ENCODE peak calls at places on chromosomes 4 and X, in nine cellular contexts. G is coronary artery, I is PC-3, R is uterus, A is colonic mucosa, H is heart right ventricle, J is lower lobe of right lung, M is left lung, K is fibroblast of lung. Q is an unnamed sample.

GRCh38 chr4:137310593-137311490 is 221.5 kb downstream of the PCDH18 start:
- DNase-seq in G (no peak), I (peak), R (no peak), A (no peak), H (no peak), J (no peak), M (no peak), K (peak), Q (no peak)

GRCh38 chr4:87093443-87094123 is 126.8 kb downstream of the KLHL8 start:
- DNase-seq in G (no peak), I (peak), R (no peak), A (peak), H (peak), J (no peak), M (no peak), K (peak), Q (no peak)

GRCh38 chr4:96366632-96367031 is 526.7 kb downstream of the PDHA2 start:
- DNase-seq in G (no peak), I (no peak), R (no peak), A (no peak), H (no peak), J (no peak), M (no peak), K (no peak), Q (no peak)

GRCh38 chrX:14352511-14352910 is 176.8 kb upstream of the GLRA2 start:
- DNase-seq in G (no peak), I (peak), R (no peak), A (no peak), H (no peak), J (no peak), M (no peak), K (no peak), Q (no peak)

GRCh38 chrX:136353519-136354095 is 52.8 kb downstream of the ADGRG4 start:
- DNase-seq in G (no peak), I (peak), R (no peak), A (no peak), H (no peak), J (no peak), M (no peak), K (no peak), Q (no peak)

GRCh38 chrX:148567779-148568178 is 67.4 kb downstream of the AFF2 start:
- DNase-seq in G (no peak), I (no peak), R (no peak), A (no peak), H (no peak), J (no peak), M (no peak), K (no peak), Q (no peak)

GRCh38 chr4:165379662-165380061 is 854 bp downstream of the CPE start:
- DNase-seq in G (peak), I (no peak), R (no peak), A (no peak), H (peak), J (no peak), M (no peak), K (no peak), Q (no peak)

GRCh38 chr4:113953888-113954287 is 25.6 kb downstream of the ARSJ start:
- DNase-seq in G (no peak), I (no peak), R (no peak), A (no peak), H (no peak), J (no peak), M (no peak), K (no peak), Q (no peak)

GRCh38 chrX:49627030-49627777 is 28.4 kb downstream of the GAGE1 start:
- DNase-seq in G (no peak), I (peak), R (no peak), A (no peak), H (peak), J (no peak), M (no peak), K (no peak), Q (no peak)

GRCh38 chr4:7854697-7855370 is 84.8 kb downstream of the AFAP1 start:
- DNase-seq in G (no peak), I (no peak), R (no peak), A (no peak), H (no peak), J (no peak), M (no peak), K (no peak), Q (no peak)

GRCh38 chr4:10787365-10787764 is 102.8 kb upstream of the CLNK start:
- DNase-seq in G (no peak), I (no peak), R (no peak), A (no peak), H (no peak), J (no peak), M (no peak), K (no peak), Q (no peak)

GRCh38 chrX:154802838-154803410 is 2.4 kb downstream of the MPP1 start:
- DNase-seq in G (no peak), I (no peak), R (no peak), A (no peak), H (no peak), J (no peak), M (no peak), K (no peak), Q (no peak)

GRCh38 chr4:83361416-83362196 is 27.0 kb upstream of the HPSE start:
- DNase-seq in G (no peak), I (no peak), R (no peak), A (no peak), H (no peak), J (no peak), M (no peak), K (no peak), Q (no peak)

GRCh38 chrX:102765794-102766193 is 45.3 kb downstream of the GPRASP3 start:
- DNase-seq in G (no peak), I (peak), R (peak), A (no peak), H (no peak), J (no peak), M (no peak), K (peak), Q (no peak)

GRCh38 chrX:120015145-120016067 is 62.1 kb downstream of the RHOXF2B start:
- DNase-seq in G (no peak), I (no peak), R (no peak), A (no peak), H (no peak), J (peak), M (no peak), K (no peak), Q (no peak)

GRCh38 chrX:2513120-2513664 is 12.4 kb upstream of the DHRSX start:
- DNase-seq in G (peak), I (no peak), R (no peak), A (no peak), H (no peak), J (no peak), M (no peak), K (no peak), Q (no peak)

GRCh38 chr4:105550641-105551040 is 1.8 kb upstream of the ARHGEF38 start:
- DNase-seq in G (no peak), I (peak), R (no peak), A (no peak), H (no peak), J (no peak), M (no peak), K (peak), Q (no peak)

GRCh38 chrX:29471829-29472228 is 743.5 kb upstream of the MAGEB2 start:
- DNase-seq in G (no peak), I (no peak), R (no peak), A (no peak), H (no peak), J (no peak), M (no peak), K (no peak), Q (no peak)

GRCh38 chr4:183987529-183987946 is 82.4 kb downstream of the STOX2 start:
- DNase-seq in G (peak), I (peak), R (peak), A (peak), H (peak), J (peak), M (peak), K (peak), Q (peak)

GRCh38 chr4:157804986-157805385 is 367.8 kb downstream of the GASK1B start:
- DNase-seq in G (no peak), I (peak), R (no peak), A (no peak), H (no peak), J (no peak), M (no peak), K (peak), Q (no peak)

GRCh38 chr4:165828928-165829327 is 44.1 kb upstream of the TLL1 start:
- DNase-seq in G (no peak), I (no peak), R (no peak), A (no peak), H (no peak), J (no peak), M (no peak), K (no peak), Q (no peak)

GRCh38 chr4:112765317-112765989 is 128.5 kb downstream of the LARP7 start:
- DNase-seq in G (no peak), I (peak), R (no peak), A (no peak), H (no peak), J (no peak), M (no peak), K (peak), Q (no peak)

GRCh38 chr4:135949926-135950325 is 1582.4 kb downstream of the PCDH18 start:
- DNase-seq in G (no peak), I (no peak), R (no peak), A (no peak), H (no peak), J (no peak), M (no peak), K (no peak), Q (no peak)

GRCh38 chrX:7149421-7149820 is 1.5 kb upstream of the PUDP start:
- DNase-seq in G (no peak), I (no peak), R (no peak), A (no peak), H (no peak), J (no peak), M (no peak), K (no peak), Q (no peak)

GRCh38 chr4:110669663-110670062 is 46.8 kb upstream of the PITX2 start:
- DNase-seq in G (no peak), I (peak), R (no peak), A (no peak), H (no peak), J (no peak), M (no peak), K (no peak), Q (no peak)

GRCh38 chrX:44871114-44871645 is 1.8 kb upstream of the KDM6A start:
- DNase-seq in G (no peak), I (peak), R (no peak), A (peak), H (peak), J (peak), M (peak), K (peak), Q (no peak)

GRCh38 chr4:123411976-123412589 is 15.5 kb downstream of the SPRY1 start:
- DNase-seq in G (no peak), I (peak), R (no peak), A (no peak), H (no peak), J (no peak), M (no peak), K (no peak), Q (no peak)

GRCh38 chrX:141278306-141278705 is 36.0 kb upstream of the SPANXC start:
- DNase-seq in G (no peak), I (peak), R (no peak), A (no peak), H (no peak), J (no peak), M (no peak), K (peak), Q (no peak)

GRCh38 chr4:12588572-12588971 is 895.6 kb downstream of the RAB28 start:
- DNase-seq in G (no peak), I (no peak), R (no peak), A (no peak), H (no peak), J (no peak), M (no peak), K (no peak), Q (no peak)

GRCh38 chrX:66602381-66602938 is 36.4 kb downstream of the EDA2R start:
- DNase-seq in G (no peak), I (no peak), R (no peak), A (no peak), H (no peak), J (no peak), M (no peak), K (no peak), Q (no peak)

GRCh38 chr4:147049940-147050852 is 104.5 kb upstream of the TTC29 start:
- DNase-seq in G (no peak), I (peak), R (no peak), A (no peak), H (no peak), J (no peak), M (no peak), K (peak), Q (no peak)

GRCh38 chrX:46627044-46627443 is 53.5 kb downstream of the CHST7 start:
- DNase-seq in G (no peak), I (no peak), R (no peak), A (no peak), H (no peak), J (no peak), M (no peak), K (no peak), Q (no peak)

GRCh38 chr4:82372502-82372873 is 1.3 kb downstream of the HNRNPD start:
- DNase-seq in G (no peak), I (peak), R (no peak), A (peak), H (peak), J (no peak), M (peak), K (peak), Q (no peak)

GRCh38 chr4:38684271-38684670 is 20.3 kb downstream of the KLF3 start:
- DNase-seq in G (no peak), I (no peak), R (no peak), A (no peak), H (no peak), J (no peak), M (no peak), K (no peak), Q (no peak)

GRCh38 chr4:32030406-32030805 is 1310.2 kb downstream of the PCDH7 start:
- DNase-seq in G (no peak), I (no peak), R (no peak), A (no peak), H (no peak), J (no peak), M (no peak), K (no peak), Q (no peak)

GRCh38 chr4:32022071-32022470 is 1301.9 kb downstream of the PCDH7 start:
- DNase-seq in G (no peak), I (peak), R (no peak), A (no peak), H (no peak), J (no peak), M (no peak), K (no peak), Q (no peak)

GRCh38 chr4:32031026-32031425 is 1310.9 kb downstream of the PCDH7 start:
- DNase-seq in G (no peak), I (peak), R (no peak), A (no peak), H (no peak), J (no peak), M (no peak), K (no peak), Q (no peak)

GRCh38 chr4:32025840-32026459 is 1305.8 kb downstream of the PCDH7 start:
- DNase-seq in G (no peak), I (peak), R (no peak), A (peak), H (no peak), J (no peak), M (no peak), K (peak), Q (no peak)
- TF ChIP-seq CTCF in G (no peak), I (no peak), R (no peak), A (no peak), H (no peak), J (no peak), M (no peak), K (no peak), Q (no peak)

GRCh38 chr4:4727536-4727935 is 131.9 kb upstream of the MSX1 start:
- DNase-seq in G (no peak), I (no peak), R (no peak), A (no peak), H (no peak), J (no peak), M (no peak), K (no peak), Q (no peak)

GRCh38 chr4:4721636-4722035 is 137.8 kb upstream of the MSX1 start:
- DNase-seq in G (no peak), I (no peak), R (no peak), A (no peak), H (no peak), J (no peak), M (no peak), K (no peak), Q (no peak)

GRCh38 chr4:4730214-4730613 is 129.3 kb upstream of the MSX1 start:
- DNase-seq in G (no peak), I (no peak), R (peak), A (no peak), H (no peak), J (no peak), M (no peak), K (no peak), Q (no peak)

GRCh38 chr4:4720671-4721070 is 138.8 kb upstream of the MSX1 start:
- DNase-seq in G (no peak), I (no peak), R (no peak), A (no peak), H (no peak), J (no peak), M (no peak), K (no peak), Q (no peak)

GRCh38 chr4:4726051-4726450 is 133.4 kb upstream of the MSX1 start:
- DNase-seq in G (no peak), I (no peak), R (no peak), A (no peak), H (no peak), J (no peak), M (no peak), K (no peak), Q (no peak)
- TF ChIP-seq CTCF in G (no peak), I (peak), R (no peak), A (no peak), H (no peak), J (no peak), M (no peak), K (no peak), Q (no peak)

GRCh38 chr4:73129319-73129718 is 59.8 kb upstream of the COX18 start:
- DNase-seq in G (no peak), I (no peak), R (no peak), A (no peak), H (no peak), J (no peak), M (no peak), K (no peak), Q (no peak)

GRCh38 chr4:73131281-73131680 is 61.8 kb upstream of the COX18 start:
- DNase-seq in G (no peak), I (no peak), R (no peak), A (no peak), H (no peak), J (no peak), M (no peak), K (no peak), Q (no peak)

GRCh38 chr4:73133784-73134183 is 64.3 kb upstream of the COX18 start:
- DNase-seq in G (no peak), I (no peak), R (no peak), A (no peak), H (no peak), J (no peak), M (no peak), K (no peak), Q (no peak)

GRCh38 chr4:73127839-73128448 is 58.4 kb upstream of the COX18 start:
- DNase-seq in G (no peak), I (peak), R (no peak), A (no peak), H (no peak), J (no peak), M (no peak), K (peak), Q (no peak)
- TF ChIP-seq CTCF in G (no peak), I (peak), R (no peak), A (peak), H (peak), J (no peak), M (peak), K (no peak), Q (no peak)

DNA sequence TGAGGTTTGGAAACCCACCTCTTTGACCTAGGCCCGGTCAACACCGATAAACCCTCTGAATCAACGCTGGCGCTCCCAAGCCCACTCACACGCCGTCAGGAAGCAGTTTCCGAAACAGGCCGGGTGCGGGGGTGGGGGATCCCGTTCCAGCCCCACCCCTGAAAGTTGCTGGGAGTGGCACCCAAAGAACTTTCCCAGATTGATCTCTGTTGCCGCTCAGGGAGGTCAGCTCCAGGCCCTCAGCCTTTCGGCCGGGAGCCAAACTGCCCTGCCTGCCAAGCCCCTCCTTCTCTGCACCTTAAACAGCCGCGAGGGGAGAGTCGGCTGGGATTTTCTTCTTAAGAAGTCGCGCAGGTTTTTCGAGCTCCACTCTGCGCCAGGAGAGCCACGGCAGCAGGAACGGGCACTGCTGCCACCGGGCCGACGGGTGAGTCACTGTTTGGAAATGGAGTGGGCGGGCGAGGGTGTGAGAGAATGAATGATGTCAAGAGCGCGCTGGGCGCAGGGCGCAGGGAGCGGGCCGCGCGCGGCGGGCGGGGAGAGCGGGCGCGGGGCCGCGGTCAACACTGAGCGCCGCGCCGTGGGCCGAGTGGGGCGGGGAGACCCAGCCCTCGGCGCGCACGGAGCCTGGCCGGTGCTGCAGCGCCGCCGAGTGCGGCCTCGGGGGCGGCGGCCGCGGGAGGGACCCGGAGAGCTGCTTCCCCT is at the start of gene SGMS2:
- DNase-seq in G (peak), I (peak), R (peak), A (peak), H (peak), J (peak), M (peak), K (peak), Q (peak)
- TF ChIP-seq CTCF in G (no peak), I (no peak), R (no peak), A (no peak), H (no peak), J (no peak), M (no peak), K (no peak), Q (no peak)

GRCh38 chr4:119598521-119598920 is 30.1 kb downstream of the PDE5A start:
- DNase-seq in G (no peak), I (no peak), R (no peak), A (no peak), H (no peak), J (no peak), M (no peak), K (no peak), Q (no peak)
- TF ChIP-seq CTCF in G (no peak), I (no peak), R (no peak), A (no peak), H (no peak), J (no peak), M (no peak), K (no peak), Q (no peak)

GRCh38 chr4:44632089-44632488 is 19.3 kb downstream of the YIPF7 start:
- DNase-seq in G (no peak), I (peak), R (no peak), A (no peak), H (no peak), J (no peak), M (no peak), K (no peak), Q (no peak)
- TF ChIP-seq CTCF in G (no peak), I (peak), R (no peak), A (no peak), H (no peak), J (no peak), M (no peak), K (no peak), Q (no peak)

DNA sequence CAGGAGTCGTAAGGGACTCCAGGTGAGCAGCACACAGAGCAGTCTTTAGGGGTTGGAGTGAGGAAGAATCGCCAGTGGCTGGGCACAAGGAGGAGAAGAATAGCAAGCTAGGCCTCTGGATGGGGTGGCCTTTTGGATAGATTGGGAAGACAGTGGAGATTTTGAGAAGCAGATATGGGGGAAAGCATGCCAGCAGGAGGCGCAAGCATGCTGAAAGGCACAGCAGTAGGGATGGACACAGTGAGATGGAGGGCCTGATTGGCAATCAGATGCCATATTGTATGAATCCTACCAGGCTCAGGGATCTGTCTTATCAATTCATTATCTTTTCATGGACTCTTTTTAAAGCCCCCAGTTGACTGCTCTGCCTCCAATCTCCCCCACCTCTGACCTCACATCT is 60.4 kb upstream of the MAGEA4 start:
- DNase-seq in G (no peak), I (no peak), R (no peak), A (no peak), H (no peak), J (no peak), M (no peak), K (no peak), Q (no peak)
- TF ChIP-seq CTCF in G (no peak), I (no peak), R (no peak), A (no peak), H (no peak), J (no peak), M (no peak), K (no peak), Q (no peak)

GRCh38 chr4:53315300-53315699 is 50.6 kb downstream of the SCFD2 start:
- DNase-seq in G (no peak), I (no peak), R (no peak), A (no peak), H (no peak), J (no peak), M (no peak), K (no peak), Q (no peak)

GRCh38 chr4:53309321-53310020 is 56.4 kb downstream of the SCFD2 start:
- DNase-seq in G (no peak), I (no peak), R (no peak), A (no peak), H (no peak), J (no peak), M (no peak), K (no peak), Q (no peak)

GRCh38 chr4:53314257-53314656 is 51.6 kb downstream of the SCFD2 start:
- DNase-seq in G (no peak), I (no peak), R (no peak), A (no peak), H (no peak), J (no peak), M (no peak), K (no peak), Q (no peak)

GRCh38 chr4:53307819-53308773 is 57.8 kb downstream of the SCFD2 start:
- DNase-seq in G (no peak), I (no peak), R (no peak), A (no peak), H (no peak), J (no peak), M (no peak), K (peak), Q (no peak)

GRCh38 chr4:53313510-53313909 is 52.4 kb downstream of the SCFD2 start:
- DNase-seq in G (no peak), I (peak), R (no peak), A (no peak), H (no peak), J (no peak), M (no peak), K (peak), Q (no peak)
- TF ChIP-seq CTCF in G (no peak), I (peak), R (no peak), A (no peak), H (peak), J (no peak), M (no peak), K (peak), Q (no peak)